ENCODE peak calls at places on chromosome 13, in eight cellular contexts. G is CD8-positive, alpha-beta T cell; N is upper lobe of right lung; I is uterus; X is colonic mucosa; J is thoracic aorta; A is ovary; U is neural progenitor cell. H is an unnamed sample. For H3K4me1, the result is how much of the 10 kb centered on the place peaks cover.

GRCh38 chr13:21673592-21674270 is 2.9 kb downstream of the FGF9 start:
- DNase-seq in G (peak), N (peak), I (no peak), X (peak), J (no peak), A (no peak), U (peak), H (peak)

GRCh38 chr13:25796474-25796873 is 255.3 kb downstream of the SHISA2 start:
- DNase-seq in G (no peak), N (no peak), I (no peak), X (no peak), J (no peak), A (no peak), U (no peak), H (no peak)

GRCh38 chr13:31046711-31047279 is 114.3 kb downstream of the TEX26 start:
- DNase-seq in G (peak), N (no peak), I (peak), X (peak), J (no peak), A (peak), U (peak), H (no peak)

GRCh38 chr13:87972568-87972967 is 301.4 kb downstream of the SLITRK5 start:
- DNase-seq in G (no peak), N (no peak), I (no peak), X (no peak), J (no peak), A (no peak), U (no peak), H (no peak)

GRCh38 chr13:100521912-100522490 is 66.6 kb downstream of the GGACT start:
- DNase-seq in G (no peak), N (no peak), I (no peak), X (no peak), J (no peak), A (no peak), U (no peak), H (peak)

GRCh38 chr13:68509734-68510621 is 1279.8 kb upstream of the PCDH9 start:
- DNase-seq in G (no peak), N (no peak), I (no peak), X (no peak), J (no peak), A (no peak), U (no peak), H (no peak)

GRCh38 chr13:23889598-23890224 is 511 bp upstream of the MIPEP start:
- DNase-seq in G (no peak), N (no peak), I (no peak), X (no peak), J (no peak), A (no peak), U (peak), H (peak)

GRCh38 chr13:45781553-45782326 is 69.8 kb downstream of the SIAH3 start:
- DNase-seq in G (no peak), N (no peak), I (peak), X (peak), J (peak), A (no peak), U (no peak), H (no peak)

GRCh38 chr13:19181621-19182485 is at the start of gene TUBA3C:
- DNase-seq in G (peak), N (no peak), I (no peak), X (peak), J (no peak), A (no peak), U (no peak), H (no peak)

GRCh38 chr13:92826197-92826596 is 400.4 kb upstream of the GPC6 start:
- DNase-seq in G (no peak), N (no peak), I (no peak), X (no peak), J (no peak), A (no peak), U (no peak), H (no peak)

GRCh38 chr13:30431269-30431950 is 9.1 kb downstream of the UBE2L5 start:
- DNase-seq in G (no peak), N (no peak), I (no peak), X (no peak), J (no peak), A (no peak), U (no peak), H (no peak)

GRCh38 chr13:39956036-39956435 is 300.6 kb downstream of the COG6 start:
- DNase-seq in G (no peak), N (no peak), I (no peak), X (no peak), J (no peak), A (no peak), U (no peak), H (peak)

GRCh38 chr13:40146586-40147240 is 491.3 kb downstream of the COG6 start:
- DNase-seq in G (no peak), N (no peak), I (no peak), X (no peak), J (no peak), A (no peak), U (no peak), H (no peak)

GRCh38 chr13:30179547-30180256 is 127.6 kb downstream of the KATNAL1 start:
- DNase-seq in G (no peak), N (no peak), I (no peak), X (no peak), J (no peak), A (no peak), U (no peak), H (no peak)

DNA sequence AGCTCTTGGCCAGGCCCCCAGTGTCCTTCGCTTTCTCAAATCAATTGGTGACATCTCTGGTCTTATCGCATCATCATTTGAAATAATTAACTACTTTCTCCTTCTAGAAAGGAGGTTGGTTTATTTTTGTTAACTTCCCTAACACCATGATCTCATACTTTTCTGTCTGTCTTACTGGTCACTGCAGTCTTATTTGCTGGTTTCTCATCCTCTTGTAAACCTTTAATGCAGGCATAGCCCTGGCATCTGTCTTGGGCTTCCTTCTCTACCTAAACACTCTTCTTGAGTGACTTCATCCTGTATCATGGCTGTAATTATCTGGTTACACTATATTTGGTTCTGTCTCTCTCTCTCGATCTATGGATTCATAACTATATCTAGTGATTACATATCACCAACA is 152.8 kb downstream of the CYSLTR2 start:
- DNase-seq in G (no peak), N (no peak), I (no peak), X (no peak), J (no peak), A (no peak), U (no peak), H (no peak)
- H3K27ac ChIP-seq in G (no peak), N (no peak), I (no peak), X (no peak), J (no peak), A (no peak), U (no peak), H (no peak)

GRCh38 chr13:96199315-96199714 is 109.4 kb downstream of the HS6ST3 start:
- DNase-seq in G (no peak), N (no peak), I (no peak), X (no peak), J (no peak), A (no peak), U (no peak), H (no peak)

GRCh38 chr13:96198038-96198437 is 108.1 kb downstream of the HS6ST3 start:
- DNase-seq in G (no peak), N (no peak), I (no peak), X (no peak), J (no peak), A (no peak), U (no peak), H (no peak)

GRCh38 chr13:96200810-96201209 is 110.9 kb downstream of the HS6ST3 start:
- DNase-seq in G (no peak), N (no peak), I (no peak), X (no peak), J (no peak), A (no peak), U (no peak), H (no peak)
- H3K4me1 ChIP-seq in G (under half), N (under half), I (under half), X (under half), J (under half), A (under half), U (under half), H (under half)

GRCh38 chr13:42055500-42056085 is 7.1 kb downstream of the DGKH start:
- DNase-seq in G (no peak), N (no peak), I (no peak), X (no peak), J (no peak), A (no peak), U (no peak), H (no peak)
- H3K27ac ChIP-seq in G (no peak), N (no peak), I (no peak), X (no peak), J (peak), A (no peak), U (no peak), H (peak)

DNA sequence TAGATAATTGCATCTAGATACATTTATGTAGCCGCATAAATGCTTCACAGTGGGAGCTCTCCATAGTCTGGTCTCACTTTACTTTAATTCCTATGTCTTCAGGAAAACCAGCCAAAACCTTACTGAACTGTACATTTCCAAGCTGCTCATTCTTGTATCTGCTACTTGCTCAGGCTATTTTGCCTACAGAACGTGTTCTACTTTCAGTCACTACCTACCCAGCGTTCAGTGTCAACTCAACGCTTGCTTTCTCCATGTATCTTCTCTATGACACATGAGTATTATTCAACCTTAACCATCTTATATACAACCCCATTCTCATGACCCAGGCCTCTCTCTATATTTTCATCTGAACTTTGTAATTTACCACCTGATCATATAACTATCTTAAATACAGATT is 101.9 kb downstream of the KLF12 start:
- DNase-seq in G (no peak), N (no peak), I (no peak), X (no peak), J (no peak), A (no peak), U (no peak), H (no peak)
- H3K4me1 ChIP-seq in G (under half), N (under half), I (under half), X (under half), J (under half), A (under half), U (under half), H (under half)

GRCh38 chr13:101624210-101624922 is 171.9 kb downstream of the ITGBL1 start:
- DNase-seq in G (no peak), N (no peak), I (no peak), X (no peak), J (no peak), A (no peak), U (peak), H (no peak)

GRCh38 chr13:101626925-101627555 is 174.6 kb downstream of the ITGBL1 start:
- DNase-seq in G (peak), N (no peak), I (no peak), X (no peak), J (no peak), A (no peak), U (no peak), H (peak)

GRCh38 chr13:101624981-101625380 is 172.5 kb downstream of the ITGBL1 start:
- DNase-seq in G (no peak), N (no peak), I (no peak), X (no peak), J (no peak), A (no peak), U (no peak), H (peak)

GRCh38 chr13:101628900-101629299 is 176.4 kb downstream of the ITGBL1 start:
- DNase-seq in G (no peak), N (no peak), I (no peak), X (no peak), J (no peak), A (no peak), U (no peak), H (no peak)

DNA sequence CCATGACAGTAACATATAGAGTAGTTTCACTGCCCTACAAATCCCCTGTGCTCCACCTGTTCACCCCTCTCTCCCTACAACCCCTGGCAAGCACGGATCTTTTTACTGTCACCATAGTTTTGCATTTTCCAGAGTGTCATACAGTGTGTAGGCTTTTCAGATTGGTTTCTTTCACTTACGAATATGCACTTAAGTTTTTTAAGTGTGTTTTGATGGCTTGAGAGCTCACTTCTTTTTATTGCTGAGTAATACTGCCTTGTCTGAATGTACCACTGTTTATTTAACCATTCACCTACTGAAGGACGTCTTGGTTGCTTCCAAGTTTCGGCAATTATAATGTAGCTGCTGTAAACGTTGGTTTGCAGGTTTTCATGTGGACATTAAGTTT is 175.1 kb downstream of the ITGBL1 start:
- DNase-seq in G (no peak), N (no peak), I (no peak), X (no peak), J (no peak), A (no peak), U (no peak), H (no peak)
- H3K27ac ChIP-seq in G (peak), N (peak), I (no peak), X (peak), J (peak), A (no peak), U (no peak), H (peak)

DNA sequence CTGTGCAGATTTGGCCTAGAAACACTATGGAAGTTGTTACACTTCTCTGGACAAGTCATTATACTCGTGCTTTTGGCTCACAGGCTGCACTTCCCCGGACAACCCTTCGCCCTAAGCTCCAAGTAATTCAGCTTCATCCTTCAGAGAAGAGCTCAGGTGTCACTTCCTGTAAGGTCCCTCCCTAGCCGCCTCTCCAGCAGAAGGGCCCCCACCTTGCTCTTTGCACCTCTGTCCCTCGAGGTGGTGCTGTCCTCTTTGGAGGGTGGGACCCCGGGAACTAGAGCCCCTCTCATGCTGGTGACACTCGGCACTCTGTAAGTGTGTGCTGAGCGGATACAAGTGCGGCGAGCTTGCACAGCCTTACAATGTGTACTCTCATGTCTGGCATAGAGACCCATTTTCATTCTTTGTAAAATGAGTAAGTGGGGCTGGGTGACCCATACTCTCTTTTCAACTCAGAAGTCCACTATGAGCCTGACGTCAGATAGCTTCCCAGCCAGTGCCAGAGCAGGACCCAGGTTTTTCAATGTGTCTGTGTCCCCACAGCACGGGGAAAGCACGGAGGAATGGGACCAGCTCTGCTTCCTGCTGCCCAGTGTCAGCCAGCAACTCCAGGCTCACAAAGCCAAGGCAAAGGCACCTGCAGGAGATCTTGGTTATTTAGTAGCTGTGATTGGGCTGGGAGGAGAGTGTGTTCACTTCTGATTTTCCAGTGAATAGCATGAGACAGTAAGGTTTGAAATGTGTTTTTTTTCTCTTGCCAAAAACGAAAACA is 26.9 kb downstream of the CHAMP1 start:
- DNase-seq in G (no peak), N (no peak), I (no peak), X (no peak), J (no peak), A (no peak), U (no peak), H (peak)
- H3K4me1 ChIP-seq in G (under half), N (under half), I (under half), X (under half), J (under half), A (under half), U (under half), H (under half)

GRCh38 chr13:36910545-36910944 is 9.5 kb downstream of the SMAD9 start:
- DNase-seq in G (no peak), N (no peak), I (no peak), X (no peak), J (no peak), A (no peak), U (no peak), H (no peak)
- H3K27ac ChIP-seq in G (no peak), N (no peak), I (no peak), X (no peak), J (no peak), A (no peak), U (no peak), H (no peak)

DNA sequence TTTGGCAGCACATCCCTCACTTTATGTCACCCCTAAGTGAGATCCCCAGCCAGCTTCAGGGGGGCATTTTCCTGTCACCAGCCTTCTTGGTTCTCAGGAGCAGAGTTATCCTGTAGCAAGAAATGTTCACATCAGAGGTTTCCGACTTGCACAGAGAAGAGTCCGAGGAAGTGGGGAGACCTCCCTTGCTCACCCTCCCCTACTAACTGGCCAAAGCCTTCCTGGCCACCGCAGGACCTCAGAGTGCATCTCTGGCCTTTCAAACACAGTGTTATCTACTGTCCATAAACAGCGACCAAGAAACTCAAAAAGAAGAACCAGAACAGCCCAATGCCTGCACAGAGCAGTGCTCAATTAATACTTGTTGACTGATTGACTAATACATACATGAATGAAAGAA is 134.4 kb downstream of the USP12 start:
- DNase-seq in G (no peak), N (no peak), I (no peak), X (no peak), J (no peak), A (no peak), U (no peak), H (no peak)
- H3K4me1 ChIP-seq in G (under half), N (under half), I (under half), X (under half), J (under half), A (under half), U (under half), H (under half)

H was measured in CD4-positive, CD25-positive, alpha-beta regulatory T cell.